ENCODE peak calls at places on chromosomes 2 and 18, in seven cellular contexts. One of them, this sample, is unnamed.
A peak's percentile ranks its signal among the peaks of the same experiment; 100 is the strongest.

GRCh38 chr2:235793163-235793752 is 299.4 kb downstream of the AGAP1 start:
- DNase-seq in RWPE1: peak; percentile 40
- DNase-seq in GM13977: no peak
- DNase-seq in AG09319: no peak
- DNase-seq in glutamatergic neuron: no peak
- DNase-seq in NB4: peak; percentile 73
- DNase-seq in heart left ventricle: no peak
- DNase-seq in this sample: peak; percentile 79

GRCh38 chr2:80242355-80242910 is 62.1 kb downstream of the LRRTM1 start:
- DNase-seq in RWPE1: no peak
- DNase-seq in GM13977: no peak
- DNase-seq in AG09319: no peak
- DNase-seq in glutamatergic neuron: no peak
- DNase-seq in NB4: no peak
- DNase-seq in heart left ventricle: peak; percentile 72
- DNase-seq in this sample: no peak

GRCh38 chr2:217952409-217952808 is 50.4 kb downstream of the TNS1 start:
- DNase-seq in RWPE1: no peak
- DNase-seq in GM13977: no peak
- DNase-seq in AG09319: no peak
- DNase-seq in glutamatergic neuron: no peak
- DNase-seq in NB4: no peak
- DNase-seq in heart left ventricle: peak; percentile 15
- DNase-seq in this sample: no peak

GRCh38 chr2:117217145-117217544 is 597.3 kb upstream of the DDX18 start:
- DNase-seq in RWPE1: no peak
- DNase-seq in GM13977: no peak
- DNase-seq in AG09319: no peak
- DNase-seq in glutamatergic neuron: no peak
- DNase-seq in NB4: no peak
- DNase-seq in heart left ventricle: no peak
- DNase-seq in this sample: no peak

GRCh38 chr18:57480724-57481123 is 45.5 kb downstream of the ONECUT2 start:
- DNase-seq in RWPE1: no peak
- DNase-seq in GM13977: no peak
- DNase-seq in AG09319: no peak
- DNase-seq in glutamatergic neuron: no peak
- DNase-seq in NB4: no peak
- DNase-seq in heart left ventricle: no peak
- DNase-seq in this sample: no peak

GRCh38 chr2:192016265-192016664 is 169.4 kb upstream of the CAVIN2 start:
- DNase-seq in RWPE1: peak; percentile 6
- DNase-seq in GM13977: no peak
- DNase-seq in AG09319: no peak
- DNase-seq in glutamatergic neuron: no peak
- DNase-seq in NB4: no peak
- DNase-seq in heart left ventricle: no peak
- DNase-seq in this sample: peak; percentile 54

GRCh38 chr18:62713651-62714247 is 1.6 kb upstream of the PHLPP1 start:
- DNase-seq in RWPE1: no peak
- DNase-seq in GM13977: no peak
- DNase-seq in AG09319: no peak
- DNase-seq in glutamatergic neuron: no peak
- DNase-seq in NB4: no peak
- DNase-seq in heart left ventricle: no peak
- DNase-seq in this sample: no peak

GRCh38 chr2:209933499-209934458 is 68.7 kb upstream of the RPE start:
- DNase-seq in RWPE1: peak; percentile 29
- DNase-seq in GM13977: no peak
- DNase-seq in AG09319: peak; percentile 3
- DNase-seq in glutamatergic neuron: no peak
- DNase-seq in NB4: no peak
- DNase-seq in heart left ventricle: no peak
- DNase-seq in this sample: peak; percentile 59

GRCh38 chr2:84701880-84702279 is 179.0 kb downstream of the TRABD2A start:
- DNase-seq in RWPE1: peak; percentile 20
- DNase-seq in GM13977: no peak
- DNase-seq in AG09319: peak; percentile 83
- DNase-seq in glutamatergic neuron: no peak
- DNase-seq in NB4: no peak
- DNase-seq in heart left ventricle: no peak
- DNase-seq in this sample: peak; percentile 44

GRCh38 chr2:67130526-67131309 is 266.4 kb upstream of the ETAA1 start:
- DNase-seq in RWPE1: no peak
- DNase-seq in GM13977: no peak
- DNase-seq in AG09319: no peak
- DNase-seq in glutamatergic neuron: no peak
- DNase-seq in NB4: no peak
- DNase-seq in heart left ventricle: no peak
- DNase-seq in this sample: no peak

GRCh38 chr2:40448476-40449079 is 3.3 kb downstream of the SLC8A1 start:
- DNase-seq in RWPE1: no peak
- DNase-seq in GM13977: no peak
- DNase-seq in AG09319: no peak
- DNase-seq in glutamatergic neuron: no peak
- DNase-seq in NB4: peak; percentile 53
- DNase-seq in heart left ventricle: no peak
- DNase-seq in this sample: peak; percentile 51

GRCh38 chr2:65382776-65383357 is 49.5 kb downstream of the SPRED2 start:
- DNase-seq in RWPE1: peak; percentile 92
- DNase-seq in GM13977: peak; percentile 56
- DNase-seq in AG09319: peak; percentile 43
- DNase-seq in glutamatergic neuron: no peak
- DNase-seq in NB4: peak; percentile 93
- DNase-seq in heart left ventricle: peak; percentile 82
- DNase-seq in this sample: peak; percentile 99

GRCh38 chr2:28545590-28546195 is 49.8 kb downstream of the PLB1 start:
- DNase-seq in RWPE1: peak; percentile 84
- DNase-seq in GM13977: no peak
- DNase-seq in AG09319: no peak
- DNase-seq in glutamatergic neuron: no peak
- DNase-seq in NB4: peak; percentile 44
- DNase-seq in heart left ventricle: no peak
- DNase-seq in this sample: peak; percentile 97

GRCh38 chr18:44897445-44898215 is 216.9 kb downstream of the SETBP1 start:
- DNase-seq in RWPE1: no peak
- DNase-seq in GM13977: no peak
- DNase-seq in AG09319: no peak
- DNase-seq in glutamatergic neuron: no peak
- DNase-seq in NB4: no peak
- DNase-seq in heart left ventricle: no peak
- DNase-seq in this sample: no peak

GRCh38 chr2:136909777-136910176 is 144.4 kb downstream of the THSD7B start:
- DNase-seq in RWPE1: no peak
- DNase-seq in GM13977: no peak
- DNase-seq in AG09319: no peak
- DNase-seq in glutamatergic neuron: no peak
- DNase-seq in NB4: no peak
- DNase-seq in heart left ventricle: no peak
- DNase-seq in this sample: peak; percentile 7

GRCh38 chr18:48799724-48800315 is 150.9 kb downstream of the SMAD7 start:
- DNase-seq in RWPE1: no peak
- DNase-seq in GM13977: no peak
- DNase-seq in AG09319: no peak
- DNase-seq in glutamatergic neuron: no peak
- DNase-seq in NB4: no peak
- DNase-seq in heart left ventricle: peak; percentile 14
- DNase-seq in this sample: no peak

GRCh38 chr18:47286776-47287410 is 35.4 kb upstream of the SKOR2 start:
- DNase-seq in RWPE1: no peak
- DNase-seq in GM13977: no peak
- DNase-seq in AG09319: no peak
- DNase-seq in glutamatergic neuron: no peak
- DNase-seq in NB4: no peak
- DNase-seq in heart left ventricle: no peak
- DNase-seq in this sample: no peak

GRCh38 chr2:201357216-201357615 is at the start of gene FLACC1:
- DNase-seq in RWPE1: peak; percentile 30
- DNase-seq in GM13977: no peak
- DNase-seq in AG09319: peak; percentile 38
- DNase-seq in glutamatergic neuron: no peak
- DNase-seq in NB4: peak; percentile 36
- DNase-seq in heart left ventricle: peak; percentile 61
- DNase-seq in this sample: peak; percentile 19

GRCh38 chr2:234795272-234795920 is 156.4 kb upstream of the SH3BP4 start:
- DNase-seq in RWPE1: no peak
- DNase-seq in GM13977: no peak
- DNase-seq in AG09319: no peak
- DNase-seq in glutamatergic neuron: no peak
- DNase-seq in NB4: no peak
- DNase-seq in heart left ventricle: no peak
- DNase-seq in this sample: no peak

GRCh38 chr18:32956591-32957310 is 183.9 kb upstream of the KLHL14 start:
- DNase-seq in RWPE1: peak; percentile 0
- DNase-seq in GM13977: no peak
- DNase-seq in AG09319: peak; percentile 0
- DNase-seq in glutamatergic neuron: no peak
- DNase-seq in NB4: no peak
- DNase-seq in heart left ventricle: no peak
- DNase-seq in this sample: peak; percentile 11
- TF ChIP-seq CTCF in RWPE1: no peak
- TF ChIP-seq CTCF in GM13977: no peak
- TF ChIP-seq CTCF in AG09319: peak; percentile 23
- TF ChIP-seq CTCF in glutamatergic neuron: no peak
- TF ChIP-seq CTCF in NB4: no peak
- TF ChIP-seq CTCF in heart left ventricle: no peak
- TF ChIP-seq CTCF in this sample: no peak

GRCh38 chr2:199596549-199596948 is 138.8 kb upstream of the SATB2 start:
- DNase-seq in RWPE1: peak; percentile 8
- DNase-seq in GM13977: no peak
- DNase-seq in AG09319: no peak
- DNase-seq in glutamatergic neuron: no peak
- DNase-seq in NB4: peak; percentile 58
- DNase-seq in heart left ventricle: no peak
- DNase-seq in this sample: peak; percentile 53
- TF ChIP-seq CTCF in RWPE1: no peak
- TF ChIP-seq CTCF in GM13977: peak; percentile 50
- TF ChIP-seq CTCF in AG09319: peak; percentile 51
- TF ChIP-seq CTCF in glutamatergic neuron: peak; percentile 35
- TF ChIP-seq CTCF in NB4: peak; percentile 72
- TF ChIP-seq CTCF in heart left ventricle: no peak
- TF ChIP-seq CTCF in this sample: peak; percentile 72

DNA sequence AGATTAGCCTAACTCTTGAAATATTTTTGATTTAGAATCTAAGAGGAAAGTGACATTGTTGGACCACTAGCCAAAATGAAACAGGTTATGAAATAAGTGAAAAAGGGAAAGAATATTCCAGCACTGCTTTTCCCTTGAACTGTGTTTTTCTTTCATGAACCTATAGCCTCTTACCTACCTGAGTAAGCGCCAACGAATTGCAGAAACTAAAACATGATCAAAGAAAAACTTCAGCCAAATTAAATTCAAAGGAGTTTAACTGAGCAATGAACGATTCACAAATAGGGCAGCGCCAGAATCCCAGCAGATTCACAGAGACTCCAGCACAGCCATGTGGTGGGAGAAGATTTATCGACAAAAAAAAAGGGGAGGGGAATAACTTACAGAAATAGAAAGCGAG is 518.6 kb downstream of the PIK3C3 start:
- DNase-seq in RWPE1: no peak
- DNase-seq in GM13977: no peak
- DNase-seq in AG09319: no peak
- DNase-seq in glutamatergic neuron: no peak
- DNase-seq in NB4: no peak
- DNase-seq in heart left ventricle: no peak
- DNase-seq in this sample: no peak
- TF ChIP-seq CTCF in RWPE1: no peak
- TF ChIP-seq CTCF in GM13977: no peak
- TF ChIP-seq CTCF in AG09319: no peak
- TF ChIP-seq CTCF in glutamatergic neuron: no peak
- TF ChIP-seq CTCF in NB4: no peak
- TF ChIP-seq CTCF in heart left ventricle: no peak
- TF ChIP-seq CTCF in this sample: no peak

GRCh38 chr18:35585608-35586007 is 4.1 kb downstream of the GALNT1 start:
- DNase-seq in RWPE1: no peak
- DNase-seq in GM13977: no peak
- DNase-seq in AG09319: no peak
- DNase-seq in glutamatergic neuron: no peak
- DNase-seq in NB4: no peak
- DNase-seq in heart left ventricle: no peak
- DNase-seq in this sample: no peak

GRCh38 chr18:35592298-35592697 is 10.8 kb downstream of the GALNT1 start:
- DNase-seq in RWPE1: no peak
- DNase-seq in GM13977: peak; percentile 58
- DNase-seq in AG09319: no peak
- DNase-seq in glutamatergic neuron: no peak
- DNase-seq in NB4: peak; percentile 25
- DNase-seq in heart left ventricle: no peak
- DNase-seq in this sample: no peak

GRCh38 chr18:35590935-35591334 is 9.4 kb downstream of the GALNT1 start:
- DNase-seq in RWPE1: no peak
- DNase-seq in GM13977: no peak
- DNase-seq in AG09319: no peak
- DNase-seq in glutamatergic neuron: no peak
- DNase-seq in NB4: no peak
- DNase-seq in heart left ventricle: no peak
- DNase-seq in this sample: no peak

GRCh38 chr18:35588122-35588521 is 6.6 kb downstream of the GALNT1 start:
- DNase-seq in RWPE1: no peak
- DNase-seq in GM13977: no peak
- DNase-seq in AG09319: no peak
- DNase-seq in glutamatergic neuron: no peak
- DNase-seq in NB4: no peak
- DNase-seq in heart left ventricle: no peak
- DNase-seq in this sample: no peak

DNA sequence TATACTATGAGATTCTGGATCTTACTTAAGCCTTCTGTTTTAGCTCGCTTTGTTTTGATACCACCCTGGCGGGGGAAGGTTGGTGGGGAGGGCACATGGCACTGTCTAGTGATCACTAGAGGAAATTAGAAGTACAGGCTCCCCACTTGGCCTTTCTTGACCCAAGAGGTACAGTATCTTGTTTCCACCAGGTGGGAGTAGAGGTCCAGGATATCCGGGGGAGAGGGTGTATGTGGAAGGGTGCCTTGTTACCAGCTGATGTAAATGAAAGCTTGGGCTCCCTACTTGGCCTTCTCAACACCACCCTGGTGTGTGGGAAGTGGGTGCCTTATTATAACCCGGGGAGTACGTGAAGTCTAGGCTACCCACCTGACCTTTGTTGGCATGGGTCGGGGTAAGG is 7.5 kb downstream of the GALNT1 start:
- DNase-seq in RWPE1: no peak
- DNase-seq in GM13977: no peak
- DNase-seq in AG09319: no peak
- DNase-seq in glutamatergic neuron: no peak
- DNase-seq in NB4: no peak
- DNase-seq in heart left ventricle: no peak
- DNase-seq in this sample: peak; percentile 17
- TF ChIP-seq CTCF in RWPE1: no peak
- TF ChIP-seq CTCF in GM13977: peak; percentile 38
- TF ChIP-seq CTCF in AG09319: no peak
- TF ChIP-seq CTCF in glutamatergic neuron: no peak
- TF ChIP-seq CTCF in NB4: no peak
- TF ChIP-seq CTCF in heart left ventricle: no peak
- TF ChIP-seq CTCF in this sample: no peak